ENCODE peak calls at places on chromosomes 11 and 22, in ten cellular contexts. K is K562; P is nucleus accumbens; W is memory B cell; O is choroid plexus epithelial cell; Y is GDM1; E is esophagus muscularis mucosa; A is activated CD8-positive, alpha-beta memory T cell treated with anti-CD3 and anti-CD28 coated beads, Interleukin-2, amount 50 U/mL, for 4 hours; D is IMR-90; R is hypothalamus. Z is an unnamed sample.

GRCh38 chr11:16153951-16154350 is 202.4 kb downstream of the SOX6 start:
- DNase-seq in K (no peak), P (no peak), W (no peak), O (no peak), Y (no peak), E (no peak), A (no peak), D (no peak), R (no peak), Z (no peak)

GRCh38 chr11:69521461-69521860 is 40.0 kb downstream of the LINC01488 start:
- DNase-seq in K (no peak), P (no peak), W (no peak), O (no peak), Y (no peak), E (no peak), A (no peak), D (no peak), R (no peak), Z (no peak)

GRCh38 chr11:109945626-109946321 is 147.4 kb upstream of the ZC3H12C start:
- DNase-seq in K (no peak), P (no peak), W (no peak), O (no peak), Y (no peak), E (no peak), A (no peak), D (no peak), R (no peak), Z (no peak)

GRCh38 chr11:118625976-118626375 is 18.6 kb downstream of the PHLDB1 start:
- DNase-seq in K (peak), P (no peak), W (no peak), O (no peak), Y (no peak), E (no peak), A (no peak), D (no peak), R (no peak), Z (no peak)

GRCh38 chr11:134544095-134544815 is 132.2 kb upstream of the B3GAT1 start:
- DNase-seq in K (no peak), P (no peak), W (no peak), O (no peak), Y (no peak), E (no peak), A (no peak), D (no peak), R (no peak), Z (no peak)

GRCh38 chr11:47345890-47346563 is 6.5 kb downstream of the MYBPC3 start:
- DNase-seq in K (no peak), P (no peak), W (no peak), O (no peak), Y (no peak), E (no peak), A (no peak), D (no peak), R (no peak), Z (no peak)

GRCh38 chr22:50621491-50621880 is 6.5 kb downstream of the ARSA start:
- DNase-seq in K (no peak), P (no peak), W (peak), O (no peak), Y (peak), E (no peak), A (no peak), D (no peak), R (no peak), Z (peak)

GRCh38 chr11:10459029-10459970 is 4.2 kb downstream of the AMPD3 start:
- DNase-seq in K (peak), P (no peak), W (peak), O (peak), Y (peak), E (peak), A (peak), D (no peak), R (no peak), Z (no peak)

GRCh38 chr22:20108757-20109230 is 7.1 kb upstream of the RANBP1 start:
- DNase-seq in K (no peak), P (no peak), W (no peak), O (no peak), Y (no peak), E (no peak), A (no peak), D (no peak), R (no peak), Z (no peak)

GRCh38 chr11:73464347-73464746 is 88.1 kb downstream of the RELT start:
- DNase-seq in K (no peak), P (no peak), W (no peak), O (peak), Y (no peak), E (no peak), A (no peak), D (peak), R (no peak), Z (peak)

GRCh38 chr11:121393855-121394254 is 58.3 kb upstream of the SORL1 start:
- DNase-seq in K (no peak), P (no peak), W (no peak), O (no peak), Y (no peak), E (no peak), A (no peak), D (no peak), R (no peak), Z (no peak)

GRCh38 chr22:19353363-19354131 is 62.0 kb upstream of the CLTCL1 start:
- DNase-seq in K (no peak), P (no peak), W (no peak), O (no peak), Y (no peak), E (peak), A (no peak), D (no peak), R (no peak), Z (no peak)

GRCh38 chr11:61041755-61042518 is 60.4 kb upstream of the CD5 start:
- DNase-seq in K (no peak), P (peak), W (peak), O (peak), Y (peak), E (no peak), A (peak), D (no peak), R (no peak), Z (no peak)

GRCh38 chr11:10564692-10565318 is 3.7 kb downstream of the LYVE1 start:
- DNase-seq in K (no peak), P (no peak), W (no peak), O (peak), Y (peak), E (no peak), A (no peak), D (no peak), R (no peak), Z (no peak)

GRCh38 chr11:2742201-2742600 is 42.4 kb upstream of the KCNQ1OT1 start:
- DNase-seq in K (no peak), P (no peak), W (no peak), O (no peak), Y (no peak), E (no peak), A (no peak), D (no peak), R (no peak), Z (no peak)

GRCh38 chr11:94768602-94769511 is 701 bp downstream of the AMOTL1 start:
- DNase-seq in K (peak), P (peak), W (no peak), O (peak), Y (no peak), E (no peak), A (no peak), D (peak), R (no peak), Z (no peak)

GRCh38 chr11:73130181-73130580 is 11.9 kb downstream of the FCHSD2 start:
- DNase-seq in K (no peak), P (no peak), W (no peak), O (no peak), Y (no peak), E (no peak), A (no peak), D (no peak), R (no peak), Z (no peak)

GRCh38 chr11:106989056-106989455 is 29.2 kb downstream of the GUCY1A2 start:
- DNase-seq in K (no peak), P (no peak), W (no peak), O (peak), Y (no peak), E (no peak), A (no peak), D (peak), R (no peak), Z (peak)

GRCh38 chr22:49954354-49954753 is 6.2 kb upstream of the PIM3 start:
- DNase-seq in K (no peak), P (peak), W (no peak), O (no peak), Y (no peak), E (no peak), A (no peak), D (no peak), R (no peak), Z (no peak)

GRCh38 chr22:33405194-33405593 is 347.0 kb upstream of the SYN3 start:
- DNase-seq in K (no peak), P (no peak), W (no peak), O (no peak), Y (no peak), E (no peak), A (no peak), D (no peak), R (no peak), Z (no peak)

GRCh38 chr22:23894710-23895598 is 771 bp downstream of the MIF start:
- DNase-seq in K (peak), P (peak), W (peak), O (peak), Y (no peak), E (no peak), A (peak), D (peak), R (no peak), Z (peak)

GRCh38 chr22:21673534-21674321 is 7.9 kb downstream of the PPIL2 start:
- DNase-seq in K (peak), P (no peak), W (no peak), O (no peak), Y (no peak), E (no peak), A (no peak), D (no peak), R (no peak), Z (no peak)

GRCh38 chr11:128492461-128492860 is 94.9 kb downstream of the ETS1 start:
- DNase-seq in K (no peak), P (no peak), W (no peak), O (peak), Y (no peak), E (no peak), A (no peak), D (peak), R (no peak), Z (peak)

GRCh38 chr11:125591659-125592304 is 870 bp upstream of the STT3A start:
- DNase-seq in K (peak), P (peak), W (peak), O (peak), Y (no peak), E (no peak), A (peak), D (peak), R (peak), Z (peak)

GRCh38 chr11:82734120-82734479 is 436 bp upstream of the FAM181B start:
- DNase-seq in K (no peak), P (no peak), W (no peak), O (no peak), Y (no peak), E (no peak), A (no peak), D (no peak), R (no peak), Z (no peak)

GRCh38 chr22:46546466-46547178 is 9.2 kb upstream of the CELSR1 start:
- DNase-seq in K (no peak), P (no peak), W (no peak), O (peak), Y (no peak), E (no peak), A (no peak), D (peak), R (no peak), Z (peak)

GRCh38 chr11:115345840-115346239 is 158.4 kb downstream of the CADM1 start:
- DNase-seq in K (no peak), P (no peak), W (no peak), O (no peak), Y (no peak), E (no peak), A (no peak), D (no peak), R (no peak), Z (no peak)

GRCh38 chr11:70200212-70200844 is 2.8 kb upstream of the FADD start:
- DNase-seq in K (no peak), P (no peak), W (no peak), O (no peak), Y (no peak), E (no peak), A (no peak), D (no peak), R (no peak), Z (no peak)